ENCODE peak calls at places on chromosomes 11 and 22, in nine cellular contexts. R, M, D, E, Q, Z, N, A and O are unnamed samples.

GRCh38 chr22:48351376-48352085 is 1476.1 kb downstream of the BRD1 start:
- DNase-seq in R (no peak), M (peak; percentile 38), D (no peak), E (no peak), Q (no peak), Z (no peak), N (no peak), A (no peak), O (no peak)

GRCh38 chr11:3014314-3014938 is 22.3 kb upstream of the NAP1L4 start:
- DNase-seq in R (no peak), M (peak; percentile 86), D (peak; percentile 84), E (no peak), Q (peak; percentile 54), Z (no peak), N (no peak), A (no peak), O (no peak)

GRCh38 chr11:75924966-75925784 is 110.2 kb downstream of the UVRAG start:
- DNase-seq in R (no peak), M (no peak), D (no peak), E (no peak), Q (no peak), Z (no peak), N (peak; percentile 66), A (no peak), O (no peak)

GRCh38 chr11:2807276-2807681 is 78.3 kb downstream of the CDKN1C start:
- DNase-seq in R (peak; percentile 4), M (peak; percentile 56), D (no peak), E (no peak), Q (no peak), Z (no peak), N (peak; percentile 32), A (peak; percentile 90), O (peak; percentile 97)

GRCh38 chr11:86484795-86485166 is 110.1 kb downstream of the CCDC81 start:
- DNase-seq in R (no peak), M (no peak), D (no peak), E (no peak), Q (no peak), Z (no peak), N (no peak), A (no peak), O (no peak)

GRCh38 chr11:64786308-64786707 is 8.0 kb upstream of the SF1 start:
- DNase-seq in R (no peak), M (peak; percentile 68), D (no peak), E (no peak), Q (no peak), Z (no peak), N (no peak), A (no peak), O (no peak)

GRCh38 chr11:1160231-1161101 is 2.7 kb downstream of the MUC5AC start:
- DNase-seq in R (peak; percentile 12), M (peak; percentile 68), D (no peak), E (no peak), Q (no peak), Z (no peak), N (no peak), A (peak; percentile 26), O (peak; percentile 15)

GRCh38 chr11:74179234-74180126 is 8.4 kb downstream of the PPME1 start:
- DNase-seq in R (no peak), M (no peak), D (no peak), E (no peak), Q (no peak), Z (no peak), N (no peak), A (no peak), O (no peak)